ENCODE peak calls at places on chromosomes 3 and 15, in five cellular contexts. U is H9, M is IMR-90, H is mesendoderm, K is neuronal stem cell. O is an unnamed sample.

GRCh38 chr3:144162042-144162441 is 190.4 kb downstream of the DIPK2A start:
- DNase-seq in U (no peak), M (peak; percentile 89), H (no peak), K (no peak), O (peak; percentile 7)

GRCh38 chr3:57169872-57170623 is 4.9 kb upstream of the IL17RD start:
- DNase-seq in U (peak; percentile 91), M (peak; percentile 52), H (peak; percentile 91), K (peak; percentile 73), O (peak; percentile 76)

GRCh38 chr3:111103807-111104206 is 32.2 kb downstream of the NECTIN3 start:
- DNase-seq in U (no peak), M (peak; percentile 71), H (no peak), K (no peak), O (no peak)

GRCh38 chr15:81777546-81777945 is 268.3 kb downstream of the MEX3B start:
- DNase-seq in U (no peak), M (no peak), H (no peak), K (no peak), O (no peak)

GRCh38 chr3:184604039-184604955 is 42.7 kb downstream of the EPHB3 start:
- DNase-seq in U (peak; percentile 85), M (no peak), H (peak; percentile 94), K (no peak), O (no peak)

GRCh38 chr15:27912283-27912682 is 186.8 kb downstream of the OCA2 start:
- DNase-seq in U (no peak), M (no peak), H (no peak), K (no peak), O (no peak)

GRCh38 chr3:83048556-83048955 is 1287.1 kb upstream of the GBE1 start:
- DNase-seq in U (no peak), M (no peak), H (no peak), K (no peak), O (no peak)

GRCh38 chr3:194960446-194961032 is 274.9 kb downstream of the FAM43A start:
- DNase-seq in U (no peak), M (no peak), H (no peak), K (no peak), O (no peak)

GRCh38 chr3:138950006-138950644 is 3.1 kb downstream of the FOXL2NB start:
- DNase-seq in U (peak; percentile 62), M (peak; percentile 28), H (peak; percentile 67), K (no peak), O (peak; percentile 36)

GRCh38 chr3:119794971-119795612 is 13.2 kb downstream of the NR1I2 start:
- DNase-seq in U (peak; percentile 78), M (no peak), H (peak; percentile 97), K (peak; percentile 64), O (peak; percentile 11)

GRCh38 chr15:36370735-36371115 is 208.7 kb upstream of the CDIN1 start:
- DNase-seq in U (no peak), M (peak; percentile 88), H (peak; percentile 19), K (no peak), O (peak; percentile 62)

GRCh38 chr15:60471314-60471713 is 7.6 kb downstream of the ICE2 start:
- DNase-seq in U (no peak), M (no peak), H (no peak), K (no peak), O (no peak)

GRCh38 chr3:186095584-186096061 is 13.3 kb downstream of the ETV5 start:
- DNase-seq in U (no peak), M (no peak), H (no peak), K (no peak), O (no peak)

GRCh38 chr3:185225523-185225922 is 28.3 kb downstream of the EHHADH start:
- DNase-seq in U (no peak), M (peak; percentile 77), H (peak; percentile 7), K (no peak), O (peak; percentile 8)

GRCh38 chr3:129348734-129349133 is 70.1 kb downstream of the HMCES start:
- DNase-seq in U (no peak), M (no peak), H (no peak), K (no peak), O (no peak)
- H3K23ac ChIP-seq in U (no peak overlapping the region), M (no peak overlapping the region), H (no peak overlapping the region), K (no peak overlapping the region), O (no peak overlapping the region)

DNA sequence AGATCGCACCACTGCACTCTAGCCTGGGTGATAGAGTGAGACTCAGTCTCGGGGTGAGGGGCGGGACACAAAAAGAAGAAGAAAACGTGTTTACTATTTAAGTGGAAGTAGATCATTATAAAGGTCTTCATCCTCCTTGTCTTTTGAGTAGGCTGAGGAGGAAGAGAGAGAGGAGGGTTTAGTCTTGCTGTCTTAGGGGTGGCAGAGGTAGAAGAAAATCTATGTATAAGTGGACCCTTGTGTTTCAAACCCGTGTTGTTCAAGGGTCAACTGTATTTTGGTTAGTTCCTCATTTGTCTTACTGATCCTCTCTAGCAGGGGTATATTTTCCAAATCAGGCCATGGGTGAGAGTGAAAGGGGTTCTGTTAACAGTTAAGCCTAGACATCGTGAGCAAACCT is 40.1 kb downstream of the TRIM71 start:
- DNase-seq in U (no peak), M (no peak), H (no peak), K (no peak), O (no peak)
- H3K27ac ChIP-seq in U (no peak overlapping the region), M (no peak overlapping the region), H (no peak overlapping the region), K (no peak overlapping the region), O (no peak overlapping the region)

GRCh38 chr3:134797080-134797801 is 2.2 kb downstream of the EPHB1 start:
- DNase-seq in U (peak; percentile 50), M (no peak), H (peak; percentile 45), K (no peak), O (no peak)
- H3K23ac ChIP-seq in U (no peak overlapping the region), M (no peak overlapping the region), H (no peak overlapping the region), K (no peak overlapping the region), O (no peak overlapping the region)

GRCh38 chr3:42905740-42906084 is 230 bp upstream of the ZNF662 start:
- DNase-seq in U (no peak), M (no peak), H (no peak), K (no peak), O (no peak)

GRCh38 chr3:42906905-42907183 is 902 bp downstream of the ZNF662 start:
- DNase-seq in U (no peak), M (no peak), H (no peak), K (no peak), O (no peak)

GRCh38 chr3:42906085-42906904 is at the start of gene ZNF662:
- DNase-seq in U (peak; percentile 33), M (no peak), H (no peak), K (no peak), O (no peak)

GRCh38 chr3:42902257-42902656 is 3.7 kb upstream of the ZNF662 start:
- DNase-seq in U (no peak), M (no peak), H (no peak), K (no peak), O (no peak)

DNA sequence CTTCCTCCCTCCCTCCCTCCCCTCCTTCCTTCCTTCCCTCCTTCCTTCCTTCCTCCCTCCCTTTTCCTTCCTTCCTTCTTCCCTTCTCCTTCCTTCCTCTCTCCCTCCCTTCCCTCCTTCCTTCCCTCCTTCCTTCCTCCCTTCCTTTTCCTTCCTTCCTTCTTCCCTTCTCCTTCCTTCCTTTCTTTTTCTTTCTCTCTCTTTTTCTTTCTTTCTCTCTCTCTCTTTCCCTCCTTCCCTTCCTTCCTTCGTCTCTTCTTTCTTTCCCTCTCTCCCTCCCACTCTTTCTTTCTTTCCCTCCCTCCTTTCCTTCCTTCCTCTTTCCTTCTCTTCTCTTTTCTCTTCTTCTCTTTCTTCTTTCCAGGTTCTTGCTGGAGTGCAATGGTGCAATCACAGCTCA is 1.9 kb upstream of the ZNF662 start:
- DNase-seq in U (no peak), M (no peak), H (no peak), K (no peak), O (no peak)
- H3K27ac ChIP-seq in U (no peak overlapping the region), M (no peak overlapping the region), H (no peak overlapping the region), K (no peak overlapping the region), O (no peak overlapping the region)

GRCh38 chr3:114219741-114220140 is 17.6 kb downstream of the ZNF80 start:
- DNase-seq in U (no peak), M (no peak), H (no peak), K (no peak), O (no peak)
- H3K23ac ChIP-seq in U (no peak overlapping the region), M (no peak overlapping the region), H (no peak overlapping the region), K (no peak overlapping the region), O (no peak overlapping the region)

DNA sequence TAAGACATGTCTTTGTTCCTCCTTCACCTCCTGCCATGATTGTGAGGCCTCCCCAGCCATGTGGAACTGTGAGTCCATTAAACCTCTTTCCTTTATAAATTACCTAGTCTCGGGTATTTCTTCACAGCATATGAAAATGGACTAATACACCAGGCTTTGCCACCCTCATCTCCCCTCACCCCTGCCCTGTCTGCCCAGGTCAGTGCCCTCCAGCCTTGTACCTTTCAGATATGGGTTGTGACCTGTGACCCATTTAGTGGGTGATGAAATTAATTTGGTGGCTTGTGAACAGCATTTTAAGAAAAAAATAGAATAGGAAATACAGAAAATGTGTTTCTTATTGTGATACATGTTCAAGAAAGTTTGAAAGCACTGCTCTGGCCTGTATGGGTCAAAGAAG is 56.3 kb upstream of the MCF2L2 start:
- DNase-seq in U (no peak), M (no peak), H (no peak), K (no peak), O (no peak)
- H3K27ac ChIP-seq in U (no peak overlapping the region), M (no peak overlapping the region), H (no peak overlapping the region), K (no peak overlapping the region), O (no peak overlapping the region)

DNA sequence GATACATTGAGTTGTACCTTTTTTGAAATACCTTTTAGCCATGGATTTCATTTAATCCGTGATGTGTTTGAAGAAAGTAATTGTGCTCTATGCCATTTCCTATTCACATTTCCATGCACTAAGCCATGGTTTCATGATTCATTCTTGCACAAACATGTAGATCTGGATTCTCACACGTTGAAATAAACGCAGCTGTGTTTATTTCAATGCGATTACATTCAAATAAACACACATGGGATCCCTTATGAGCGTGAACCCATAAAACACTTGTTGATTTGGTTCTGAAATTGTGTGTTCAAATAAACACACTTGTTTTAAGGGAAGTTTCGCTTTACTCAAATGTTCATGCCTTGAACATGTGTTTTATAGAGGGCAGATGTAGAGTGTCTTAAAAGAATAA is 39.2 kb downstream of the BBX start:
- DNase-seq in U (no peak), M (peak; percentile 85), H (no peak), K (no peak), O (peak; percentile 29)
- H3K23ac ChIP-seq in U (no peak overlapping the region), M (no peak overlapping the region), H (no peak overlapping the region), K (no peak overlapping the region), O (no peak overlapping the region)

DNA sequence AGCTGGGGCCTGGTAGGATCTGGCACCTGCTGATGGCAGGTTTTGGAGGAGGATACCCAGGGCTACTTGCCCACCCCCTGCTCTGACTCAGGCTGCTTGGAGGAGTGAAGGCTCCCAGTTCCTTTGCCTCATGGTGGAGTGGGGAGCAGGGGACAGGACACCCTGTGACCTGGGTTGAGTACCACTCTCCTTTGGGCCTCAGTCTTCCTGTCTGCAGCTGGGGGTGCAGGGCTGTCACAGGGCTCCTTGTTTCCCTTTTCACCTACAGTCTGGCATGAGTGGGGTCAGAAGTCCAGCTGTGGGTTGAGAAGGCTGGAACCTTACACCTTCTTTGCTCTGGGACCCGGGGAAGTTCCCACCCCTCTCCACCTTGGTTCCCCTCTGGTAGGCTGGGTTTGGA is 14.7 kb downstream of the SEMA3F start:
- DNase-seq in U (no peak), M (no peak), H (no peak), K (no peak), O (no peak)
- H3K27ac ChIP-seq in U (no peak overlapping the region), M (peak overlapping the region; percentile 56), H (no peak overlapping the region), K (no peak overlapping the region), O (no peak overlapping the region)

O was measured in mesenchymal stem cell.